ENCODE peak calls at places on chromosomes 11 and 22, in nine cellular contexts. One of them, this sample, is unnamed.

GRCh38 chr11:313787-314547 is at the start of gene IFITM1:
- DNase-seq in stomach: no peak
- DNase-seq in GM23248: peak
- DNase-seq in heart right ventricle: peak
- DNase-seq in NB4: peak
- DNase-seq in NCI-H524 treated with DMSO at 0.1 percent for 48 hours: no peak
- DNase-seq in CD4-positive, CD25-positive, alpha-beta regulatory T cell: no peak
- DNase-seq in Calu3: no peak
- DNase-seq in activated CD8-positive, alpha-beta memory T cell treated with anti-CD3 and anti-CD28 coated beads for 48 hours: no peak
- DNase-seq in this sample: peak

GRCh38 chr11:8263109-8263768 is 439 bp downstream of the LMO1 start:
- DNase-seq in stomach: no peak
- DNase-seq in GM23248: peak
- DNase-seq in heart right ventricle: no peak
- DNase-seq in NB4: no peak
- DNase-seq in NCI-H524 treated with DMSO at 0.1 percent for 48 hours: no peak
- DNase-seq in CD4-positive, CD25-positive, alpha-beta regulatory T cell: no peak
- DNase-seq in Calu3: no peak
- DNase-seq in activated CD8-positive, alpha-beta memory T cell treated with anti-CD3 and anti-CD28 coated beads for 48 hours: no peak
- DNase-seq in this sample: peak

GRCh38 chr11:10436224-10436623 is 18.8 kb upstream of the AMPD3 start:
- DNase-seq in stomach: no peak
- DNase-seq in GM23248: no peak
- DNase-seq in heart right ventricle: no peak
- DNase-seq in NB4: peak
- DNase-seq in NCI-H524 treated with DMSO at 0.1 percent for 48 hours: no peak
- DNase-seq in CD4-positive, CD25-positive, alpha-beta regulatory T cell: no peak
- DNase-seq in Calu3: no peak
- DNase-seq in activated CD8-positive, alpha-beta memory T cell treated with anti-CD3 and anti-CD28 coated beads for 48 hours: no peak
- DNase-seq in this sample: no peak

GRCh38 chr11:30107899-30108298 is 91.1 kb upstream of the KCNA4 start:
- DNase-seq in stomach: no peak
- DNase-seq in GM23248: peak
- DNase-seq in heart right ventricle: no peak
- DNase-seq in NB4: peak
- DNase-seq in NCI-H524 treated with DMSO at 0.1 percent for 48 hours: no peak
- DNase-seq in CD4-positive, CD25-positive, alpha-beta regulatory T cell: no peak
- DNase-seq in Calu3: no peak
- DNase-seq in activated CD8-positive, alpha-beta memory T cell treated with anti-CD3 and anti-CD28 coated beads for 48 hours: no peak
- DNase-seq in this sample: no peak

GRCh38 chr11:1397862-1398505 is 8.2 kb downstream of the BRSK2 start:
- DNase-seq in stomach: no peak
- DNase-seq in GM23248: no peak
- DNase-seq in heart right ventricle: no peak
- DNase-seq in NB4: no peak
- DNase-seq in NCI-H524 treated with DMSO at 0.1 percent for 48 hours: no peak
- DNase-seq in CD4-positive, CD25-positive, alpha-beta regulatory T cell: no peak
- DNase-seq in Calu3: no peak
- DNase-seq in activated CD8-positive, alpha-beta memory T cell treated with anti-CD3 and anti-CD28 coated beads for 48 hours: no peak
- DNase-seq in this sample: no peak

GRCh38 chr11:44300881-44301855 is 8.8 kb downstream of the ALX4 start:
- DNase-seq in stomach: no peak
- DNase-seq in GM23248: no peak
- DNase-seq in heart right ventricle: no peak
- DNase-seq in NB4: no peak
- DNase-seq in NCI-H524 treated with DMSO at 0.1 percent for 48 hours: no peak
- DNase-seq in CD4-positive, CD25-positive, alpha-beta regulatory T cell: no peak
- DNase-seq in Calu3: no peak
- DNase-seq in activated CD8-positive, alpha-beta memory T cell treated with anti-CD3 and anti-CD28 coated beads for 48 hours: no peak
- DNase-seq in this sample: no peak

GRCh38 chr11:69017951-69018350 is 4.9 kb upstream of the MRGPRF start:
- DNase-seq in stomach: no peak
- DNase-seq in GM23248: no peak
- DNase-seq in heart right ventricle: no peak
- DNase-seq in NB4: no peak
- DNase-seq in NCI-H524 treated with DMSO at 0.1 percent for 48 hours: no peak
- DNase-seq in CD4-positive, CD25-positive, alpha-beta regulatory T cell: no peak
- DNase-seq in Calu3: no peak
- DNase-seq in activated CD8-positive, alpha-beta memory T cell treated with anti-CD3 and anti-CD28 coated beads for 48 hours: no peak
- DNase-seq in this sample: no peak

GRCh38 chr22:20973634-20974286 is 6.7 kb downstream of the AIFM3 start:
- DNase-seq in stomach: no peak
- DNase-seq in GM23248: no peak
- DNase-seq in heart right ventricle: no peak
- DNase-seq in NB4: no peak
- DNase-seq in NCI-H524 treated with DMSO at 0.1 percent for 48 hours: no peak
- DNase-seq in CD4-positive, CD25-positive, alpha-beta regulatory T cell: no peak
- DNase-seq in Calu3: no peak
- DNase-seq in activated CD8-positive, alpha-beta memory T cell treated with anti-CD3 and anti-CD28 coated beads for 48 hours: no peak
- DNase-seq in this sample: no peak

GRCh38 chr22:25403752-25404471 is 160.6 kb upstream of the GRK3 start:
- DNase-seq in stomach: no peak
- DNase-seq in GM23248: peak
- DNase-seq in heart right ventricle: no peak
- DNase-seq in NB4: peak
- DNase-seq in NCI-H524 treated with DMSO at 0.1 percent for 48 hours: peak
- DNase-seq in CD4-positive, CD25-positive, alpha-beta regulatory T cell: no peak
- DNase-seq in Calu3: no peak
- DNase-seq in activated CD8-positive, alpha-beta memory T cell treated with anti-CD3 and anti-CD28 coated beads for 48 hours: no peak
- DNase-seq in this sample: peak

GRCh38 chr11:111777094-111778046 is 11.2 kb upstream of the PPP2R1B start:
- DNase-seq in stomach: no peak
- DNase-seq in GM23248: peak
- DNase-seq in heart right ventricle: peak
- DNase-seq in NB4: peak
- DNase-seq in NCI-H524 treated with DMSO at 0.1 percent for 48 hours: no peak
- DNase-seq in CD4-positive, CD25-positive, alpha-beta regulatory T cell: peak
- DNase-seq in Calu3: peak
- DNase-seq in activated CD8-positive, alpha-beta memory T cell treated with anti-CD3 and anti-CD28 coated beads for 48 hours: no peak
- DNase-seq in this sample: peak

GRCh38 chr22:38831166-38831945 is 12.5 kb downstream of the NPTXR start:
- DNase-seq in stomach: no peak
- DNase-seq in GM23248: peak
- DNase-seq in heart right ventricle: no peak
- DNase-seq in NB4: peak
- DNase-seq in NCI-H524 treated with DMSO at 0.1 percent for 48 hours: no peak
- DNase-seq in CD4-positive, CD25-positive, alpha-beta regulatory T cell: no peak
- DNase-seq in Calu3: peak
- DNase-seq in activated CD8-positive, alpha-beta memory T cell treated with anti-CD3 and anti-CD28 coated beads for 48 hours: no peak
- DNase-seq in this sample: no peak

GRCh38 chr11:395866-396265 is 1.9 kb downstream of the PKP3 start:
- DNase-seq in stomach: no peak
- DNase-seq in GM23248: peak
- DNase-seq in heart right ventricle: no peak
- DNase-seq in NB4: no peak
- DNase-seq in NCI-H524 treated with DMSO at 0.1 percent for 48 hours: no peak
- DNase-seq in CD4-positive, CD25-positive, alpha-beta regulatory T cell: no peak
- DNase-seq in Calu3: no peak
- DNase-seq in activated CD8-positive, alpha-beta memory T cell treated with anti-CD3 and anti-CD28 coated beads for 48 hours: no peak
- DNase-seq in this sample: no peak

GRCh38 chr11:95248666-95249467 is 17.9 kb upstream of the SESN3 start:
- DNase-seq in stomach: no peak
- DNase-seq in GM23248: no peak
- DNase-seq in heart right ventricle: no peak
- DNase-seq in NB4: no peak
- DNase-seq in NCI-H524 treated with DMSO at 0.1 percent for 48 hours: no peak
- DNase-seq in CD4-positive, CD25-positive, alpha-beta regulatory T cell: no peak
- DNase-seq in Calu3: no peak
- DNase-seq in activated CD8-positive, alpha-beta memory T cell treated with anti-CD3 and anti-CD28 coated beads for 48 hours: no peak
- DNase-seq in this sample: no peak

GRCh38 chr11:36441610-36442208 is 68.4 kb downstream of the TRAF6 start:
- DNase-seq in stomach: no peak
- DNase-seq in GM23248: no peak
- DNase-seq in heart right ventricle: no peak
- DNase-seq in NB4: no peak
- DNase-seq in NCI-H524 treated with DMSO at 0.1 percent for 48 hours: no peak
- DNase-seq in CD4-positive, CD25-positive, alpha-beta regulatory T cell: no peak
- DNase-seq in Calu3: no peak
- DNase-seq in activated CD8-positive, alpha-beta memory T cell treated with anti-CD3 and anti-CD28 coated beads for 48 hours: no peak
- DNase-seq in this sample: no peak

This sample was measured in H7.